ENCODE peak calls at places on chromosome 21, in six cellular contexts. K, Y, E, R, D and S are unnamed samples.

GRCh38 chr21:43859747-43860214 is 5.2 kb upstream of the AGPAT3 start:
- DNase-seq in Y (no peak), D (no peak), R (no peak), K (no peak), E (no peak), S (no peak)

GRCh38 chr21:45330075-45330781 is 42.5 kb upstream of the POFUT2 start:
- DNase-seq in R (no peak), E (peak; percentile 39), Y (no peak), D (peak; percentile 60), K (no peak), S (no peak)

GRCh38 chr21:38930838-38931237 is 125.1 kb downstream of the ETS2 start:
- DNase-seq in D (peak; percentile 62), K (no peak), R (no peak), Y (no peak), E (no peak), S (no peak)

GRCh38 chr21:29091032-29091431 is 17.6 kb upstream of the CCT8 start:
- DNase-seq in R (no peak), D (peak; percentile 36), Y (no peak), K (no peak), E (no peak), S (no peak)

GRCh38 chr21:36765229-36765628 is 66.3 kb downstream of the SIM2 start:
- DNase-seq in E (no peak), D (no peak), Y (no peak), K (no peak), R (no peak), S (no peak)

GRCh38 chr21:40054403-40054802 is 187.2 kb downstream of the PCP4 start:
- DNase-seq in Y (no peak), D (no peak), E (peak; percentile 98), R (no peak), K (no peak), S (peak; percentile 98)

GRCh38 chr21:33229099-33229775 is 501 bp upstream of the IFNAR2 start:
- DNase-seq in D (no peak), E (no peak), K (no peak), R (no peak), Y (no peak), S (no peak)

GRCh38 chr21:32566990-32567389 is 18.3 kb downstream of the TCP10L start:
- DNase-seq in R (no peak), E (no peak), Y (no peak), K (no peak), D (no peak), S (no peak)

GRCh38 chr21:32520885-32521735 is 64.2 kb downstream of the TCP10L start:
- DNase-seq in D (peak; percentile 87), K (no peak), E (peak; percentile 63), Y (no peak), R (no peak), S (no peak)

GRCh38 chr21:27419153-27419552 is 452.3 kb upstream of the ADAMTS5 start:
- DNase-seq in K (no peak), E (no peak), Y (no peak), R (no peak), D (no peak), S (no peak)

GRCh38 chr21:34950980-34951379 is 98.1 kb downstream of the RUNX1 start:
- DNase-seq in E (no peak), K (no peak), Y (no peak), R (no peak), D (no peak), S (no peak)